ENCODE peak calls at places on chromosomes 7 and 10, in six cellular contexts. H is amygdala, J is kidney tubule cell, N is KBM-7, X is A549, V is non-pigmented ciliary epithelial cell. B is an unnamed sample.

GRCh38 chr7:142432386-142432785 is 174.5 kb upstream of the PRSS58 start:
- DNase-seq in H (no peak), J (no peak), N (no peak), X (no peak), V (no peak), B (no peak)

GRCh38 chr7:139698278-139698677 is 79.5 kb downstream of the HIPK2 start:
- DNase-seq in H (no peak), J (no peak), N (no peak), X (no peak), V (no peak), B (no peak)

GRCh38 chr10:77287647-77288120 is 349.9 kb downstream of the KCNMA1 start:
- DNase-seq in H (no peak), J (peak; percentile 40), N (no peak), X (no peak), V (no peak), B (peak; percentile 77)

GRCh38 chr7:139777304-139777890 is 401 bp downstream of the HIPK2 start:
- DNase-seq in H (no peak), J (peak; percentile 35), N (no peak), X (peak; percentile 43), V (no peak), B (peak; percentile 12)

GRCh38 chr10:129860396-129860795 is 103.7 kb downstream of the EBF3 start:
- DNase-seq in H (no peak), J (no peak), N (no peak), X (no peak), V (no peak), B (no peak)

GRCh38 chr7:141785711-141786552 is 4.1 kb upstream of the TAS2R5 start:
- DNase-seq in H (no peak), J (peak; percentile 61), N (peak; percentile 54), X (peak; percentile 39), V (peak; percentile 11), B (peak; percentile 70)

GRCh38 chr7:2821842-2822507 is 22.1 kb downstream of the GNA12 start:
- DNase-seq in H (no peak), J (peak; percentile 83), N (no peak), X (no peak), V (peak; percentile 64), B (no peak)

GRCh38 chr10:60348982-60349381 is 40.7 kb downstream of the ANK3 start:
- DNase-seq in H (no peak), J (no peak), N (no peak), X (no peak), V (no peak), B (no peak)

GRCh38 chr10:24858244-24858907 is 94.0 kb downstream of the PRTFDC1 start:
- DNase-seq in H (no peak), J (no peak), N (no peak), X (no peak), V (no peak), B (peak; percentile 54)

GRCh38 chr10:17038627-17039026 is 91.0 kb downstream of the CUBN start:
- DNase-seq in H (no peak), J (no peak), N (no peak), X (no peak), V (no peak), B (no peak)

B was measured in mesendoderm.